ENCODE peak calls at places on chromosomes 5 and 9, in four cellular contexts. F is left ventricle myocardium inferior; D is activated CD4-positive, alpha-beta T cell treated with anti-CD3 and anti-CD28 coated beads for 24 hours; L is LHCN-M2. I is an unnamed sample.

GRCh38 chr9:109310486-109310901 is 10.4 kb downstream of the EPB41L4B start:
- DNase-seq in F (no peak), D (no peak), L (no peak), I (no peak)

GRCh38 chr5:31192442-31192841 is 1.0 kb upstream of the CDH6 start:
- DNase-seq in F (no peak), D (no peak), L (no peak), I (no peak)

GRCh38 chr9:128884164-128884563 is 2.2 kb downstream of the LRRC8A start:
- DNase-seq in F (no peak), D (no peak), L (no peak), I (no peak)

GRCh38 chr5:108093186-108093585 is 288.7 kb downstream of the FBXL17 start:
- DNase-seq in F (no peak), D (no peak), L (peak; percentile 40), I (peak; percentile 11)

GRCh38 chr5:131571669-131572168 is 63.3 kb downstream of the RAPGEF6 start:
- DNase-seq in F (no peak), D (no peak), L (no peak), I (no peak)

GRCh38 chr5:95668216-95668615 is 14.6 kb downstream of the SPATA9 start:
- DNase-seq in F (no peak), D (no peak), L (peak; percentile 43), I (no peak)

GRCh38 chr9:136379891-136380290 is 6.4 kb upstream of the CARD9 start:
- DNase-seq in F (no peak), D (no peak), L (no peak), I (no peak)

GRCh38 chr9:117779760-117780159 is 75.6 kb downstream of the TLR4 start:
- DNase-seq in F (no peak), D (no peak), L (no peak), I (no peak)

GRCh38 chr9:133708770-133709611 is 29.2 kb downstream of the SARDH start:
- DNase-seq in F (no peak), D (peak; percentile 28), L (no peak), I (peak; percentile 70)

GRCh38 chr9:107749787-107750444 is 260.3 kb upstream of the KLF4 start:
- DNase-seq in F (peak; percentile 89), D (no peak), L (peak; percentile 92), I (no peak)

GRCh38 chr5:149452665-149453617 is 73.8 kb upstream of the IL17B start:
- DNase-seq in F (peak; percentile 58), D (no peak), L (peak; percentile 95), I (no peak)

GRCh38 chr5:103808464-103809106 is 246.0 kb upstream of the NUDT12 start:
- DNase-seq in F (no peak), D (no peak), L (peak; percentile 55), I (peak; percentile 58)

GRCh38 chr5:28542968-28543367 is 1504.6 kb upstream of the CDH9 start:
- DNase-seq in F (no peak), D (no peak), L (peak; percentile 84), I (no peak)